ENCODE peak calls at places on chromosomes 16 and 17, in four cellular contexts. N is IMR-90, S is H1, R is mesendoderm. V is an unnamed sample.

GRCh38 chr17:19310151-19310550 is 52.4 kb downstream of the B9D1 start:
- DNase-seq in N (no peak), S (no peak), R (no peak), V (no peak)

GRCh38 chr16:28597692-28598261 is 927 bp upstream of the SULT1A2 start:
- DNase-seq in N (no peak), S (no peak), R (peak; percentile 77), V (peak; percentile 65)

GRCh38 chr16:86509759-86510464 is 415 bp upstream of the FOXF1 start:
- DNase-seq in N (peak; percentile 96), S (peak; percentile 82), R (peak; percentile 85), V (peak; percentile 85)

GRCh38 chr17:61054430-61054829 is 345.2 kb upstream of the TBX2 start:
- DNase-seq in N (no peak), S (no peak), R (no peak), V (no peak)

GRCh38 chr16:78364501-78364900 is 265.0 kb downstream of the WWOX start:
- DNase-seq in N (no peak), S (no peak), R (no peak), V (no peak)

GRCh38 chr17:73325527-73325842 is 13.7 kb upstream of the CDC42EP4 start:
- DNase-seq in N (peak; percentile 63), S (no peak), R (no peak), V (no peak)

GRCh38 chr16:17757808-17758207 is 287.0 kb upstream of the XYLT1 start:
- DNase-seq in N (no peak), S (no peak), R (peak; percentile 63), V (peak; percentile 82)

GRCh38 chr16:23085949-23086348 is 63.3 kb downstream of the USP31 start:
- DNase-seq in N (no peak), S (no peak), R (no peak), V (no peak)

GRCh38 chr17:63304704-63305261 is 141.3 kb downstream of the CYB561 start:
- DNase-seq in N (no peak), S (no peak), R (no peak), V (no peak)

GRCh38 chr16:84751947-84752346 is 52.1 kb downstream of the USP10 start:
- DNase-seq in N (no peak), S (peak; percentile 7), R (no peak), V (no peak)

GRCh38 chr16:87047221-87048037 is 269.8 kb downstream of the C16orf95 start:
- DNase-seq in N (peak; percentile 45), S (no peak), R (peak; percentile 90), V (no peak)

GRCh38 chr16:5838725-5839124 is 741.1 kb upstream of the EEF2KMT start:
- DNase-seq in N (no peak), S (no peak), R (no peak), V (no peak)

GRCh38 chr17:63833026-63833740 is 5.7 kb upstream of the FTSJ3 start:
- DNase-seq in N (no peak), S (no peak), R (no peak), V (no peak)

GRCh38 chr16:67404740-67405226 is 11.5 kb upstream of the TPPP3 start:
- DNase-seq in N (no peak), S (no peak), R (peak; percentile 55), V (no peak)

GRCh38 chr16:12321363-12321762 is 344.8 kb downstream of the SNX29 start:
- DNase-seq in N (no peak), S (no peak), R (no peak), V (no peak)

GRCh38 chr17:61199431-61200348 is 200.0 kb upstream of the TBX2 start:
- DNase-seq in N (no peak), S (no peak), R (no peak), V (no peak)

GRCh38 chr17:50238594-50239287 is 35.5 kb upstream of the TMEM92 start:
- DNase-seq in N (peak; percentile 62), S (no peak), R (no peak), V (no peak)

GRCh38 chr16:68228652-68229051 is 7.3 kb downstream of the ESRP2 start:
- DNase-seq in N (no peak), S (no peak), R (no peak), V (no peak)

GRCh38 chr16:11359370-11359769 is 14.1 kb downstream of the RMI2 start:
- DNase-seq in N (peak; percentile 90), S (no peak), R (peak; percentile 92), V (no peak)

GRCh38 chr17:51372345-51373004 is 112.1 kb downstream of the UTP18 start:
- DNase-seq in N (peak; percentile 73), S (no peak), R (peak; percentile 93), V (peak; percentile 89)

GRCh38 chr17:32426894-32427293 is 17.4 kb upstream of the PSMD11 start:
- DNase-seq in N (no peak), S (no peak), R (no peak), V (no peak)
- H4K5ac ChIP-seq in N (no peak overlapping the region), S (no peak overlapping the region), R (no peak overlapping the region), V (no peak overlapping the region)

DNA sequence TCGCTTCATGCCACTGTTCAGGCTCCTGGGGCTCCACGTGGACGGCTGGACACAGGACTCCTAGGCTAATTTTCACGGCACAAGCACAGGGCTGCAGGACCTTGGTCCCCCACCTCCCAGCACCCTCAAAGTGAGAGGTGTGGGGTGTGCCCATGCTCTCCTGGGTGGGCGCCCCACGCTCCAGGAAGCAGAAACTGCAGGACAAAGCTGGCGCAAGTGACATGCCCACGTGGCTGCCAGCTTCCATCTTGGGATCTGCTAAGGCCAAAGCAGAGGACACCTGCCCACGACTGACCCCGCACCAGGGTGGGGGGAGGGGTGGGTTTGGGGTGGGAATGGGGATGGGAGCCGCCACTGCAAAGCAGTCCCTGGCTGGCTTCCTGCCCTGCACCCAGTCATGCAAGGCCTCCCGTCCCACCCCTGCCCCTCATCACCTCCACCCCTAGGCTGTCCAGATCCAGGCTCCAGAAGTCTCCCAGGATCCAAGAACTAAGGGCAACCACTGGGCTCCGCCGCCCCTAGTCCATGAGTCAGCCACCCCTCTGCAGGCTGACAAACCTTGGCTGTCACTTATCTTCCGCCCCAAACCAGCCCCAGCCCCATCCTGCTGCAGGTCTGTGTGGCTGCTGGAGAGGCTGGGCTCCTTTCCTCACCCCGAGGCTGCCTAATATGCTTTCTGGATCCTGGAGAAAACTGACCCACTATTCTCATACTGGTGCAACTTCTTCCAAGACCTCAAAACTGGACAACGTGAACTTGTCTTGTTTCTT is 11.1 kb downstream of the USP6 start:
- DNase-seq in N (no peak), S (peak; percentile 24), R (no peak), V (no peak)
- H4K5ac ChIP-seq in N (no peak overlapping the region), S (no peak overlapping the region), R (no peak overlapping the region), V (no peak overlapping the region)

GRCh38 chr16:30380801-30381208 is 1.6 kb downstream of the SEPTIN1 start:
- DNase-seq in N (no peak), S (no peak), R (no peak), V (no peak)

GRCh38 chr16:30378236-30379164 is 3.9 kb downstream of the SEPTIN1 start:
- DNase-seq in N (peak; percentile 94), S (peak; percentile 99), R (peak; percentile 99), V (peak; percentile 98)

GRCh38 chr16:30377812-30378235 is 3.2 kb downstream of the MYL11 start:
- DNase-seq in N (peak; percentile 85), S (no peak), R (peak; percentile 95), V (peak; percentile 93)

GRCh38 chr16:30380072-30380471 is 2.3 kb downstream of the SEPTIN1 start:
- DNase-seq in N (no peak), S (no peak), R (no peak), V (no peak)

DNA sequence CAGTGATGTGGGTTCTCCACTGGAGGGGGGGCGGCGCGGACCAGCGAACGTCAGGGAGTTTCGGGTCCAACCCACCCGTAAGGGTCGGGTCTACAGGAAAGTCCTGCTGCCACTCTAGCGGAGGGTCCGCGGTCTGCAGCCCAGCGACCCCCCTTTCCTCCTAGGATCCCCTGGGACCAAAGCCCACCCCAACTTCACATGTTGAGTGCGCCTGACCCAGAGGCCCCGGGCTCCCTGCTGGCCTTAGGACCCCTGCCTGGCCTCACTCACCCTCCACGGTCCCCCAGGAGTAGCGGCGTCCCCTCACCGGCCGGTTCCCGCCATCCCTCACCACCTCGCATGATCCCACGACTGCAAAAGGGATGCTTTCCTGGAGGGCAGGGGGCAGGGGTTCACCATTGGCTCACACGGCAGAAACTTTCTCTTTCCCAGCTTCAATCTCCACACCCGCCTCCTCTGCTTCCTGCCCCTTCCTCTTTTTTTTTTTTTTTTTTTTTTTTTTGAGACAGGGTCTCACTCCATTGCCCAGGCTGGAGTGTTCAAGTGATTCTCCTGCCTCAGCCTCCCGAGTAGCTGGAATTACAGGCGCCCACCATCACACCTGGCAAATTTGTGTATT is 3.1 kb downstream of the SEPTIN1 start:
- DNase-seq in N (no peak), S (no peak), R (no peak), V (no peak)
- H4K5ac ChIP-seq in N (peak overlapping the region; percentile 33), S (peak overlapping the region; percentile 57), R (no peak overlapping the region), V (no peak overlapping the region)

DNA sequence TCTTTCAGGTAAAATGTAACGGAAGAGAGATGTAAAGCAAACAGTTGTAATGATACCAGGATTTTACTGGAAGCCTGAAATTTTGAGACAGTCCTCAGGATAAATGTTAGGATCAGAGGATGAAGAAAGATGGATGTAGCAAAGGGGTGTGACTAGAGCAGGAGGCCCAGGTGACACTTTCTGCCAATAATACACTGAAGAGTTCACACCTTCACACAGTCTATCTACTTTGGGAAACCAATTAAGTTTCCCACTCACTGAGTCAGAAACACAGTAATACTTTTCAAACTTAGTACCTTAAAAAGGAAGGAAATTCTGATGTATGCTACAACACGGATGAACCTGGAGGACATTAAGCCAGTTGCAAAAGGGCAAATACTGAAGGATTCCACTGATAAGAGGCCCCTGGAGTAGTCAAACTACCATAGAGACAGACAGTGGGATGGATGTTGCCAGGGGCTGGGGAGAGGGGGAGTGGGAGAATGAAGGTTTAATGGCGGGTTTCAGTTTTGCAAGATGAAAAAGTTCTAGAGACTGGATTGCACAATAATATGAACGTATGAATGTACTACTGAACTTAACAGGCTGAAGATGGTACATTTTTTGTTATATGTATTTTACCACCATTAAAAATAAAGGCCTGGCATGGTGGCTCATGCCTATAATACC is 62.3 kb downstream of the CYTH1 start:
- DNase-seq in N (no peak), S (no peak), R (no peak), V (no peak)
- H4K5ac ChIP-seq in N (no peak overlapping the region), S (no peak overlapping the region), R (no peak overlapping the region), V (no peak overlapping the region)

DNA sequence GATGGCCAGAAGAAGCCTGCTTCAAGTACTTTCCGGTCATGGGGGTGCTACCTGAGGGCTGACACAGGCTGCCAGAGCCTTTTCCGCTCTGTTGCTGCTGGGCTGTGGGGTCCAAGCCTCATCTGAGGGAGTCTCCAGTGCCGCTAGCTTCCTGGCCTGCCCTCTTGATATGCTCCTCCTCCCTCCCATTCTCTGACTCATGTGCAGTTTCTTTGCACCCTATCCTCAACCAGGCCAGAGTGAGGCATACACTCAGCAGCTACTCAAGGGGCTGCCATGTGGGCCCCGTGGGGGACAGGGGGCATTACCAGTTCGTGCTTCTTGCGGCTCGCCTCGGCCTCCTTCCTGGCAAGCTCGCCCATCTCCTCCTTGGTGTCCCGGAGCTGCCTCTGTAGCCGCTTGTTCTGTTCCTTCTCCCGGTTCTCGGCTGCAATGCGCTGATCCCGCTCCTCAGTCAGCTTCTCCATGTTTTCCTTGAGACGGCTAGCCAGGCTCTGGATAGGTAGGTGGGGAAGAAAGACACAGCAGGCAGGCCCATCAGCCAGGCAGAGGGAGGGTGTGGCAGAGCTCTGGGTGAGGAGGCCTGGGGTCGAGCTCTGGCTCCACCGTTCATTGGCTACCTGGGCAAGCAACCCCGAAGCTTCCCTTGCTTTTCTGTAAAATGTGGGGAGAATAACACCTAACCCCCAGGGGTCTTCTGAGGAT is 43.8 kb downstream of the PIPOX start:
- DNase-seq in N (peak; percentile 19), S (no peak), R (no peak), V (peak; percentile 77)
- H4K5ac ChIP-seq in N (no peak overlapping the region), S (no peak overlapping the region), R (no peak overlapping the region), V (no peak overlapping the region)

GRCh38 chr17:2146132-2146871 is 91.4 kb downstream of the HIC1 start:
- DNase-seq in N (no peak), S (no peak), R (no peak), V (no peak)
- H4K5ac ChIP-seq in N (no peak overlapping the region), S (no peak overlapping the region), R (no peak overlapping the region), V (no peak overlapping the region)